ENCODE peak calls at places on chromosomes 16 and 17, in five cellular contexts. One of them, this sample, is unnamed.
A peak's percentile ranks its signal among the peaks of the same experiment; 100 is the strongest.

GRCh38 chr17:40321502-40322416 is 12.8 kb downstream of the RARA start:
- DNase-seq in NCI-H1417 treated with DMSO at 0.1 percent for 48 hours: no peak
- DNase-seq in activated CD8-positive, alpha-beta T cell treated with anti-CD3 and anti-CD28 coated beads, Interleukin-2, amount 10 ng/mL, durations not matched to agents 7 days and 5 days: peak; percentile 38
- DNase-seq in T-helper 1 cell: no peak
- DNase-seq in cardiac muscle cell: no peak
- DNase-seq in this sample: peak; percentile 69

GRCh38 chr16:9105189-9105588 is 13.7 kb downstream of the HAPSTR1 start:
- DNase-seq in T-helper 1 cell: no peak
- DNase-seq in NCI-H1417 treated with DMSO at 0.1 percent for 48 hours: no peak
- DNase-seq in activated CD8-positive, alpha-beta T cell treated with anti-CD3 and anti-CD28 coated beads, Interleukin-2, amount 10 ng/mL, durations not matched to agents 7 days and 5 days: no peak
- DNase-seq in cardiac muscle cell: no peak
- DNase-seq in this sample: no peak

GRCh38 chr16:48978501-48978900 is 303.1 kb downstream of the CBLN1 start:
- DNase-seq in activated CD8-positive, alpha-beta T cell treated with anti-CD3 and anti-CD28 coated beads, Interleukin-2, amount 10 ng/mL, durations not matched to agents 7 days and 5 days: no peak
- DNase-seq in NCI-H1417 treated with DMSO at 0.1 percent for 48 hours: no peak
- DNase-seq in T-helper 1 cell: no peak
- DNase-seq in cardiac muscle cell: no peak
- DNase-seq in this sample: no peak

GRCh38 chr16:67767953-67768352 is 38.4 kb downstream of the RANBP10 start:
- DNase-seq in T-helper 1 cell: no peak
- DNase-seq in cardiac muscle cell: no peak
- DNase-seq in activated CD8-positive, alpha-beta T cell treated with anti-CD3 and anti-CD28 coated beads, Interleukin-2, amount 10 ng/mL, durations not matched to agents 7 days and 5 days: no peak
- DNase-seq in NCI-H1417 treated with DMSO at 0.1 percent for 48 hours: no peak
- DNase-seq in this sample: no peak

GRCh38 chr16:69725480-69726312 is 664 bp downstream of the NQO1 start:
- DNase-seq in NCI-H1417 treated with DMSO at 0.1 percent for 48 hours: no peak
- DNase-seq in T-helper 1 cell: no peak
- DNase-seq in cardiac muscle cell: no peak
- DNase-seq in activated CD8-positive, alpha-beta T cell treated with anti-CD3 and anti-CD28 coated beads, Interleukin-2, amount 10 ng/mL, durations not matched to agents 7 days and 5 days: no peak
- DNase-seq in this sample: no peak

GRCh38 chr17:76506408-76507328 is 5.4 kb upstream of the RHBDF2 start:
- DNase-seq in NCI-H1417 treated with DMSO at 0.1 percent for 48 hours: no peak
- DNase-seq in T-helper 1 cell: peak; percentile 77
- DNase-seq in cardiac muscle cell: peak; percentile 83
- DNase-seq in activated CD8-positive, alpha-beta T cell treated with anti-CD3 and anti-CD28 coated beads, Interleukin-2, amount 10 ng/mL, durations not matched to agents 7 days and 5 days: peak; percentile 91
- DNase-seq in this sample: peak; percentile 85

GRCh38 chr17:30961213-30962188 is 9.3 kb upstream of the RNF135 start:
- DNase-seq in activated CD8-positive, alpha-beta T cell treated with anti-CD3 and anti-CD28 coated beads, Interleukin-2, amount 10 ng/mL, durations not matched to agents 7 days and 5 days: no peak
- DNase-seq in NCI-H1417 treated with DMSO at 0.1 percent for 48 hours: no peak
- DNase-seq in cardiac muscle cell: no peak
- DNase-seq in T-helper 1 cell: peak; percentile 30
- DNase-seq in this sample: no peak

GRCh38 chr16:566475-567361 is at the start of gene NHLRC4:
- DNase-seq in cardiac muscle cell: peak; percentile 70
- DNase-seq in T-helper 1 cell: peak; percentile 65
- DNase-seq in activated CD8-positive, alpha-beta T cell treated with anti-CD3 and anti-CD28 coated beads, Interleukin-2, amount 10 ng/mL, durations not matched to agents 7 days and 5 days: peak; percentile 82
- DNase-seq in NCI-H1417 treated with DMSO at 0.1 percent for 48 hours: no peak
- DNase-seq in this sample: peak; percentile 75

GRCh38 chr17:30503558-30503957 is 26.4 kb downstream of the GOSR1 start:
- DNase-seq in cardiac muscle cell: no peak
- DNase-seq in T-helper 1 cell: no peak
- DNase-seq in activated CD8-positive, alpha-beta T cell treated with anti-CD3 and anti-CD28 coated beads, Interleukin-2, amount 10 ng/mL, durations not matched to agents 7 days and 5 days: no peak
- DNase-seq in NCI-H1417 treated with DMSO at 0.1 percent for 48 hours: no peak
- DNase-seq in this sample: no peak

This sample was measured in psoas muscle.